ENCODE peak calls at places on chromosomes 13 and 19, in six cellular contexts. One of them, this sample, is unnamed.

GRCh38 chr19:10431254-10431942 is 11.1 kb downstream of the PDE4A start:
- DNase-seq in hepatic stellate cell: no peak
- DNase-seq in GM23338: peak
- DNase-seq in anterior cingulate cortex: no peak
- DNase-seq in lower leg skin: no peak
- DNase-seq in stimulated activated CD4-positive, alpha-beta T cell treated with anti-CD3 and anti-CD28 coated beads, Interleukin-15, amount 100 ng/mL, for 1 hour: no peak
- DNase-seq in this sample: peak

GRCh38 chr13:43129021-43129420 is 105.6 kb downstream of the DNAJC15 start:
- DNase-seq in hepatic stellate cell: no peak
- DNase-seq in GM23338: no peak
- DNase-seq in anterior cingulate cortex: no peak
- DNase-seq in lower leg skin: no peak
- DNase-seq in stimulated activated CD4-positive, alpha-beta T cell treated with anti-CD3 and anti-CD28 coated beads, Interleukin-15, amount 100 ng/mL, for 1 hour: no peak
- DNase-seq in this sample: no peak

GRCh38 chr13:99086869-99087129 is 108.9 kb upstream of the DOCK9 start:
- DNase-seq in hepatic stellate cell: no peak
- DNase-seq in GM23338: no peak
- DNase-seq in anterior cingulate cortex: no peak
- DNase-seq in lower leg skin: no peak
- DNase-seq in stimulated activated CD4-positive, alpha-beta T cell treated with anti-CD3 and anti-CD28 coated beads, Interleukin-15, amount 100 ng/mL, for 1 hour: no peak
- DNase-seq in this sample: peak

GRCh38 chr13:40589285-40590109 is 76.9 kb downstream of the FOXO1 start:
- DNase-seq in hepatic stellate cell: peak
- DNase-seq in GM23338: no peak
- DNase-seq in anterior cingulate cortex: no peak
- DNase-seq in lower leg skin: peak
- DNase-seq in stimulated activated CD4-positive, alpha-beta T cell treated with anti-CD3 and anti-CD28 coated beads, Interleukin-15, amount 100 ng/mL, for 1 hour: no peak
- DNase-seq in this sample: no peak

GRCh38 chr19:8311461-8312260 is 3.5 kb upstream of the CD320 start:
- DNase-seq in hepatic stellate cell: no peak
- DNase-seq in GM23338: no peak
- DNase-seq in anterior cingulate cortex: no peak
- DNase-seq in lower leg skin: peak
- DNase-seq in stimulated activated CD4-positive, alpha-beta T cell treated with anti-CD3 and anti-CD28 coated beads, Interleukin-15, amount 100 ng/mL, for 1 hour: no peak
- DNase-seq in this sample: no peak

GRCh38 chr13:81017525-81018152 is 676.7 kb upstream of the SPRY2 start:
- DNase-seq in hepatic stellate cell: peak
- DNase-seq in GM23338: peak
- DNase-seq in anterior cingulate cortex: no peak
- DNase-seq in lower leg skin: no peak
- DNase-seq in stimulated activated CD4-positive, alpha-beta T cell treated with anti-CD3 and anti-CD28 coated beads, Interleukin-15, amount 100 ng/mL, for 1 hour: no peak
- DNase-seq in this sample: peak

GRCh38 chr19:58218899-58219298 is 9.8 kb upstream of the ZNF544 start:
- DNase-seq in hepatic stellate cell: no peak
- DNase-seq in GM23338: peak
- DNase-seq in anterior cingulate cortex: no peak
- DNase-seq in lower leg skin: no peak
- DNase-seq in stimulated activated CD4-positive, alpha-beta T cell treated with anti-CD3 and anti-CD28 coated beads, Interleukin-15, amount 100 ng/mL, for 1 hour: no peak
- DNase-seq in this sample: peak

GRCh38 chr19:32916969-32917611 is 47.5 kb upstream of the SLC7A9 start:
- DNase-seq in hepatic stellate cell: no peak
- DNase-seq in GM23338: peak
- DNase-seq in anterior cingulate cortex: no peak
- DNase-seq in lower leg skin: no peak
- DNase-seq in stimulated activated CD4-positive, alpha-beta T cell treated with anti-CD3 and anti-CD28 coated beads, Interleukin-15, amount 100 ng/mL, for 1 hour: no peak
- DNase-seq in this sample: no peak

GRCh38 chr13:110953416-110953815 is 38.5 kb upstream of the ANKRD10 start:
- DNase-seq in hepatic stellate cell: no peak
- DNase-seq in GM23338: no peak
- DNase-seq in anterior cingulate cortex: no peak
- DNase-seq in lower leg skin: no peak
- DNase-seq in stimulated activated CD4-positive, alpha-beta T cell treated with anti-CD3 and anti-CD28 coated beads, Interleukin-15, amount 100 ng/mL, for 1 hour: no peak
- DNase-seq in this sample: no peak

GRCh38 chr19:7863157-7863970 is 10.8 kb downstream of the PRR36 start:
- DNase-seq in hepatic stellate cell: no peak
- DNase-seq in GM23338: peak
- DNase-seq in anterior cingulate cortex: no peak
- DNase-seq in lower leg skin: no peak
- DNase-seq in stimulated activated CD4-positive, alpha-beta T cell treated with anti-CD3 and anti-CD28 coated beads, Interleukin-15, amount 100 ng/mL, for 1 hour: no peak
- DNase-seq in this sample: no peak

GRCh38 chr13:49652691-49653305 is 24.5 kb downstream of the ARL11 start:
- DNase-seq in hepatic stellate cell: peak
- DNase-seq in GM23338: peak
- DNase-seq in anterior cingulate cortex: no peak
- DNase-seq in lower leg skin: peak
- DNase-seq in stimulated activated CD4-positive, alpha-beta T cell treated with anti-CD3 and anti-CD28 coated beads, Interleukin-15, amount 100 ng/mL, for 1 hour: no peak
- DNase-seq in this sample: peak

GRCh38 chr19:33690461-33691427 is 69.0 kb downstream of the CHST8 start:
- DNase-seq in hepatic stellate cell: no peak
- DNase-seq in GM23338: no peak
- DNase-seq in anterior cingulate cortex: no peak
- DNase-seq in lower leg skin: no peak
- DNase-seq in stimulated activated CD4-positive, alpha-beta T cell treated with anti-CD3 and anti-CD28 coated beads, Interleukin-15, amount 100 ng/mL, for 1 hour: no peak
- DNase-seq in this sample: no peak

GRCh38 chr13:47459512-47459911 is 541.6 kb downstream of the SUCLA2 start:
- DNase-seq in hepatic stellate cell: no peak
- DNase-seq in GM23338: peak
- DNase-seq in anterior cingulate cortex: no peak
- DNase-seq in lower leg skin: no peak
- DNase-seq in stimulated activated CD4-positive, alpha-beta T cell treated with anti-CD3 and anti-CD28 coated beads, Interleukin-15, amount 100 ng/mL, for 1 hour: no peak
- DNase-seq in this sample: peak

GRCh38 chr19:44927746-44928145 is 13.3 kb downstream of the APOC1 start:
- DNase-seq in hepatic stellate cell: peak
- DNase-seq in GM23338: no peak
- DNase-seq in anterior cingulate cortex: no peak
- DNase-seq in lower leg skin: no peak
- DNase-seq in stimulated activated CD4-positive, alpha-beta T cell treated with anti-CD3 and anti-CD28 coated beads, Interleukin-15, amount 100 ng/mL, for 1 hour: no peak
- DNase-seq in this sample: peak

GRCh38 chr19:17522988-17523872 is 11.8 kb downstream of the PGLS start:
- DNase-seq in hepatic stellate cell: no peak
- DNase-seq in GM23338: no peak
- DNase-seq in anterior cingulate cortex: peak
- DNase-seq in lower leg skin: peak
- DNase-seq in stimulated activated CD4-positive, alpha-beta T cell treated with anti-CD3 and anti-CD28 coated beads, Interleukin-15, amount 100 ng/mL, for 1 hour: no peak
- DNase-seq in this sample: no peak

GRCh38 chr19:41323023-41323422 is 13.1 kb downstream of the CCDC97 start:
- DNase-seq in hepatic stellate cell: peak
- DNase-seq in GM23338: no peak
- DNase-seq in anterior cingulate cortex: no peak
- DNase-seq in lower leg skin: no peak
- DNase-seq in stimulated activated CD4-positive, alpha-beta T cell treated with anti-CD3 and anti-CD28 coated beads, Interleukin-15, amount 100 ng/mL, for 1 hour: no peak
- DNase-seq in this sample: no peak

GRCh38 chr13:43441464-43441863 is 345.3 kb downstream of the ENOX1 start:
- DNase-seq in hepatic stellate cell: no peak
- DNase-seq in GM23338: peak
- DNase-seq in anterior cingulate cortex: no peak
- DNase-seq in lower leg skin: no peak
- DNase-seq in stimulated activated CD4-positive, alpha-beta T cell treated with anti-CD3 and anti-CD28 coated beads, Interleukin-15, amount 100 ng/mL, for 1 hour: no peak
- DNase-seq in this sample: no peak

GRCh38 chr19:44600466-44600865 is 12.9 kb upstream of the IGSF23 start:
- DNase-seq in hepatic stellate cell: no peak
- DNase-seq in GM23338: no peak
- DNase-seq in anterior cingulate cortex: no peak
- DNase-seq in lower leg skin: no peak
- DNase-seq in stimulated activated CD4-positive, alpha-beta T cell treated with anti-CD3 and anti-CD28 coated beads, Interleukin-15, amount 100 ng/mL, for 1 hour: no peak
- DNase-seq in this sample: no peak

GRCh38 chr13:33691980-33692379 is 126.0 kb upstream of the RFC3 start:
- DNase-seq in hepatic stellate cell: no peak
- DNase-seq in GM23338: no peak
- DNase-seq in anterior cingulate cortex: no peak
- DNase-seq in lower leg skin: no peak
- DNase-seq in stimulated activated CD4-positive, alpha-beta T cell treated with anti-CD3 and anti-CD28 coated beads, Interleukin-15, amount 100 ng/mL, for 1 hour: no peak
- DNase-seq in this sample: no peak

GRCh38 chr19:1400281-1401137 is 833 bp downstream of the GAMT start:
- DNase-seq in hepatic stellate cell: peak
- DNase-seq in GM23338: no peak
- DNase-seq in anterior cingulate cortex: peak
- DNase-seq in lower leg skin: no peak
- DNase-seq in stimulated activated CD4-positive, alpha-beta T cell treated with anti-CD3 and anti-CD28 coated beads, Interleukin-15, amount 100 ng/mL, for 1 hour: no peak
- DNase-seq in this sample: no peak

GRCh38 chr13:110012102-110012739 is 225.8 kb upstream of the IRS2 start:
- DNase-seq in hepatic stellate cell: peak
- DNase-seq in GM23338: no peak
- DNase-seq in anterior cingulate cortex: no peak
- DNase-seq in lower leg skin: no peak
- DNase-seq in stimulated activated CD4-positive, alpha-beta T cell treated with anti-CD3 and anti-CD28 coated beads, Interleukin-15, amount 100 ng/mL, for 1 hour: no peak
- DNase-seq in this sample: peak

GRCh38 chr13:99367106-99367616 is 60.0 kb upstream of the GPR183 start:
- DNase-seq in hepatic stellate cell: no peak
- DNase-seq in GM23338: no peak
- DNase-seq in anterior cingulate cortex: no peak
- DNase-seq in lower leg skin: no peak
- DNase-seq in stimulated activated CD4-positive, alpha-beta T cell treated with anti-CD3 and anti-CD28 coated beads, Interleukin-15, amount 100 ng/mL, for 1 hour: no peak
- DNase-seq in this sample: no peak

GRCh38 chr13:31773538-31773937 is 34.2 kb downstream of the RXFP2 start:
- DNase-seq in hepatic stellate cell: peak
- DNase-seq in GM23338: no peak
- DNase-seq in anterior cingulate cortex: no peak
- DNase-seq in lower leg skin: no peak
- DNase-seq in stimulated activated CD4-positive, alpha-beta T cell treated with anti-CD3 and anti-CD28 coated beads, Interleukin-15, amount 100 ng/mL, for 1 hour: no peak
- DNase-seq in this sample: no peak